ENCODE peak calls at places on chromosomes 2 and 18, in six cellular contexts. One of them, this sample, is unnamed.
A peak's percentile ranks its signal among the peaks of the same experiment; 100 is the strongest.

GRCh38 chr18:598053-598665 is 1.4 kb downstream of the CLUL1 start:
- DNase-seq in right lobe of liver: no peak
- DNase-seq in IMR-90: no peak
- DNase-seq in ovary: no peak
- DNase-seq in lower leg skin: no peak
- DNase-seq in esophagus squamous epithelium: no peak
- DNase-seq in this sample: no peak

GRCh38 chr2:44912660-44913059 is 28.8 kb upstream of the SIX3 start:
- DNase-seq in esophagus squamous epithelium: no peak
- DNase-seq in ovary: no peak
- DNase-seq in IMR-90: peak; percentile 3
- DNase-seq in right lobe of liver: no peak
- DNase-seq in lower leg skin: no peak
- DNase-seq in this sample: no peak

GRCh38 chr18:79682896-79683625 is 3.5 kb downstream of the CTDP1 start:
- DNase-seq in ovary: no peak
- DNase-seq in lower leg skin: peak; percentile 68
- DNase-seq in esophagus squamous epithelium: no peak
- DNase-seq in IMR-90: no peak
- DNase-seq in right lobe of liver: no peak
- DNase-seq in this sample: no peak

GRCh38 chr2:239275037-239275685 is 125.7 kb downstream of the HDAC4 start:
- DNase-seq in IMR-90: peak; percentile 98
- DNase-seq in lower leg skin: peak; percentile 98
- DNase-seq in right lobe of liver: no peak
- DNase-seq in ovary: peak; percentile 60
- DNase-seq in esophagus squamous epithelium: peak; percentile 42
- DNase-seq in this sample: peak; percentile 69

GRCh38 chr2:19988600-19988999 is 1.3 kb downstream of the WDR35 start:
- DNase-seq in right lobe of liver: no peak
- DNase-seq in IMR-90: peak; percentile 34
- DNase-seq in esophagus squamous epithelium: no peak
- DNase-seq in ovary: no peak
- DNase-seq in lower leg skin: no peak
- DNase-seq in this sample: no peak

GRCh38 chr18:31555971-31556747 is 35.5 kb upstream of the TTR start:
- DNase-seq in right lobe of liver: no peak
- DNase-seq in ovary: peak; percentile 18
- DNase-seq in IMR-90: peak; percentile 70
- DNase-seq in esophagus squamous epithelium: no peak
- DNase-seq in lower leg skin: no peak
- DNase-seq in this sample: peak; percentile 82

GRCh38 chr18:44229693-44230108 is 451.0 kb upstream of the SETBP1 start:
- DNase-seq in ovary: peak; percentile 51
- DNase-seq in esophagus squamous epithelium: no peak
- DNase-seq in lower leg skin: no peak
- DNase-seq in right lobe of liver: no peak
- DNase-seq in IMR-90: peak; percentile 1
- DNase-seq in this sample: no peak

GRCh38 chr18:61732854-61733253 is 160.0 kb downstream of the RNF152 start:
- DNase-seq in lower leg skin: no peak
- DNase-seq in ovary: no peak
- DNase-seq in right lobe of liver: peak; percentile 83
- DNase-seq in IMR-90: no peak
- DNase-seq in esophagus squamous epithelium: no peak
- DNase-seq in this sample: no peak

GRCh38 chr2:40103163-40103562 is 324.1 kb upstream of the THUMPD2 start:
- DNase-seq in ovary: no peak
- DNase-seq in lower leg skin: no peak
- DNase-seq in esophagus squamous epithelium: no peak
- DNase-seq in IMR-90: peak; percentile 77
- DNase-seq in right lobe of liver: no peak
- DNase-seq in this sample: no peak

GRCh38 chr2:202015035-202015345 is 18.7 kb upstream of the FZD7 start:
- DNase-seq in esophagus squamous epithelium: no peak
- DNase-seq in ovary: no peak
- DNase-seq in IMR-90: no peak
- DNase-seq in right lobe of liver: no peak
- DNase-seq in lower leg skin: no peak
- DNase-seq in this sample: no peak

GRCh38 chr2:113965644-113966043 is 75.8 kb downstream of the ACTR3 start:
- DNase-seq in IMR-90: peak; percentile 44
- DNase-seq in right lobe of liver: no peak
- DNase-seq in ovary: no peak
- DNase-seq in lower leg skin: no peak
- DNase-seq in esophagus squamous epithelium: no peak
- DNase-seq in this sample: peak; percentile 54

GRCh38 chr2:200702044-200702443 is 109.7 kb upstream of the BZW1 start:
- DNase-seq in ovary: no peak
- DNase-seq in right lobe of liver: no peak
- DNase-seq in esophagus squamous epithelium: no peak
- DNase-seq in IMR-90: no peak
- DNase-seq in lower leg skin: no peak
- DNase-seq in this sample: no peak

GRCh38 chr2:196475621-196476020 is 163.9 kb upstream of the CCDC150 start:
- DNase-seq in IMR-90: no peak
- DNase-seq in ovary: no peak
- DNase-seq in right lobe of liver: no peak
- DNase-seq in lower leg skin: no peak
- DNase-seq in esophagus squamous epithelium: no peak
- DNase-seq in this sample: no peak

GRCh38 chr2:168801961-168802824 is at the start of gene NOSTRIN:
- DNase-seq in right lobe of liver: no peak
- DNase-seq in ovary: peak; percentile 19
- DNase-seq in IMR-90: peak; percentile 48
- DNase-seq in lower leg skin: no peak
- DNase-seq in esophagus squamous epithelium: no peak
- DNase-seq in this sample: peak; percentile 25
- TF ChIP-seq POLR2A in right lobe of liver: peak; percentile 48
- TF ChIP-seq POLR2A in ovary: no peak
- TF ChIP-seq POLR2A in IMR-90: no peak
- TF ChIP-seq POLR2A in lower leg skin: no peak
- TF ChIP-seq POLR2A in esophagus squamous epithelium: no peak
- TF ChIP-seq POLR2A in this sample: no peak

DNA sequence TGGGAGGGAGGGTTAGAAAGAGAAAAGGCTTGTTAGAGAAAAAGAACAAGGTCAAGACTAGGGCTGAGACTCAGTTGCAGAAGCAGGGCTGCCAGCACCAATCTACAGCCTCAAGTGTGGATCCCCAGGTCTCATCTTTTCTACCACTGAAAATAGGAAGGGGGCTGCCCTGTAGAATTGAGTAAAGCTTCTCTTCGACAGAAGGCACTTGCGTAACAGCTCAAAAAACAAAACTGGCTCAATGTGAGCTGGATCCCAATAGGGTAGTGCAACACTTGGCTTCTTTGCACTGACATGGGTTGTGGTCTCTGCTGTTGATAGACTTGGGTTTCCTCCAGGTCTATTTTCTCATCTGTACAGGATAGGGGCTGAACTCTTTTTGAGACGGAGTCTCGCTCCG is 1.8 kb upstream of the MPV17 start:
- DNase-seq in right lobe of liver: no peak
- DNase-seq in IMR-90: no peak
- DNase-seq in esophagus squamous epithelium: no peak
- DNase-seq in lower leg skin: no peak
- DNase-seq in ovary: no peak
- DNase-seq in this sample: no peak
- TF ChIP-seq POLR2A in right lobe of liver: no peak
- TF ChIP-seq POLR2A in IMR-90: no peak
- TF ChIP-seq POLR2A in esophagus squamous epithelium: no peak
- TF ChIP-seq POLR2A in lower leg skin: no peak
- TF ChIP-seq POLR2A in ovary: no peak
- TF ChIP-seq POLR2A in this sample: no peak

DNA sequence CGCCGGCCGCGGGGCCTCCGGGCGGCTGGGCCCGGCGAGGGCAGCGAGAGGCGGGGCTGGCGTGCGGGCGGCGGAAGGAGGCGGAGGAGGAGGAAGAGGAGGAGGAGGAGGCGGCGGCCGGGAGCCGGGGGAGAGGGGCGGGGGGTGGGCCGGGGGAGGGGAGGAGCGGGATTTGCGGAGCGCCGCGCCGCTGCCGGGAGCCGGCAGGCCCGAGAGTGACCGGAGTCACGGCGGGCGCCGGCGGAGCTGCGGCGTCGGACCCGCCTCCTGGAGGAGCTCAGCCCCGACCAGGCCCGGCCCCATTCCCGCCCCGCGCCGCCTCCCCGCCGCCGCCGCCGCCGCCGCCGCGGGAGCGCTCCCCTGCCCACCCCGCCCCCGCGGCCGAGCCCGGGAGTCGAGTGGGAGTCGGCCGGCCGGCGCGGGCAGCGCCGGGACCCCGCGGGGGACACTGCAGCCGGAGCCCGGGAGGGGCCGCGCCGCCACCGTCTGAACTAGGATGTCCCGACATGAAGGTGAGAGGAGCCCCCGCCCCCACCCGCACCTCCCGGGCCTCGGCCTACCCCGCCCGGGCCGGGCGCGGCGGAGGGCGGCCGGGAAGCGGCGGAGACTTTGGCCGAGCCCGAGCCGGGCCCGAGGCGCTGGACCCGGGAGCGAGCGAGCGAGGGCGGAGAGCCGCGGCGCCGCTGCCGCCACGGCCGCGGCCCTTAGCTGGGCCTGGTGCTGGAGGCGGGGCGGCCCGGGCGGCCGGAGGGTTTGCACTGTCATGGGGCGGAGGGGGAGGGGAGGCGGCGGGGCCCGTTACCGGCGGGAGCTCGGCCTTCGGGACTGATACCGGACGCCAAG is at the start of gene KCMF1:
- DNase-seq in ovary: peak; percentile 80
- DNase-seq in right lobe of liver: peak; percentile 92
- DNase-seq in lower leg skin: peak; percentile 95
- DNase-seq in IMR-90: peak; percentile 74
- DNase-seq in esophagus squamous epithelium: no peak
- DNase-seq in this sample: peak; percentile 83
- TF ChIP-seq POLR2A in ovary: no peak
- TF ChIP-seq POLR2A in right lobe of liver: peak; percentile 44
- TF ChIP-seq POLR2A in lower leg skin: no peak
- TF ChIP-seq POLR2A in IMR-90: peak; percentile 51
- TF ChIP-seq POLR2A in esophagus squamous epithelium: no peak
- TF ChIP-seq POLR2A in this sample: peak; percentile 38

GRCh38 chr2:130372833-130373807 is 17.3 kb downstream of the PTPN18 start:
- DNase-seq in IMR-90: no peak
- DNase-seq in right lobe of liver: no peak
- DNase-seq in ovary: no peak
- DNase-seq in lower leg skin: peak; percentile 86
- DNase-seq in esophagus squamous epithelium: no peak
- DNase-seq in this sample: no peak

GRCh38 chr2:130371723-130372054 is 15.8 kb downstream of the PTPN18 start:
- DNase-seq in ovary: no peak
- DNase-seq in right lobe of liver: peak; percentile 60
- DNase-seq in lower leg skin: no peak
- DNase-seq in esophagus squamous epithelium: no peak
- DNase-seq in IMR-90: peak; percentile 21
- DNase-seq in this sample: no peak

GRCh38 chr2:130370490-130370889 is 14.6 kb downstream of the PTPN18 start:
- DNase-seq in IMR-90: no peak
- DNase-seq in ovary: no peak
- DNase-seq in lower leg skin: peak; percentile 74
- DNase-seq in right lobe of liver: no peak
- DNase-seq in esophagus squamous epithelium: no peak
- DNase-seq in this sample: no peak

GRCh38 chr2:130373808-130374365 is 18.0 kb downstream of the PTPN18 start:
- DNase-seq in lower leg skin: peak; percentile 82
- DNase-seq in IMR-90: no peak
- DNase-seq in right lobe of liver: no peak
- DNase-seq in esophagus squamous epithelium: no peak
- DNase-seq in ovary: no peak
- DNase-seq in this sample: no peak

DNA sequence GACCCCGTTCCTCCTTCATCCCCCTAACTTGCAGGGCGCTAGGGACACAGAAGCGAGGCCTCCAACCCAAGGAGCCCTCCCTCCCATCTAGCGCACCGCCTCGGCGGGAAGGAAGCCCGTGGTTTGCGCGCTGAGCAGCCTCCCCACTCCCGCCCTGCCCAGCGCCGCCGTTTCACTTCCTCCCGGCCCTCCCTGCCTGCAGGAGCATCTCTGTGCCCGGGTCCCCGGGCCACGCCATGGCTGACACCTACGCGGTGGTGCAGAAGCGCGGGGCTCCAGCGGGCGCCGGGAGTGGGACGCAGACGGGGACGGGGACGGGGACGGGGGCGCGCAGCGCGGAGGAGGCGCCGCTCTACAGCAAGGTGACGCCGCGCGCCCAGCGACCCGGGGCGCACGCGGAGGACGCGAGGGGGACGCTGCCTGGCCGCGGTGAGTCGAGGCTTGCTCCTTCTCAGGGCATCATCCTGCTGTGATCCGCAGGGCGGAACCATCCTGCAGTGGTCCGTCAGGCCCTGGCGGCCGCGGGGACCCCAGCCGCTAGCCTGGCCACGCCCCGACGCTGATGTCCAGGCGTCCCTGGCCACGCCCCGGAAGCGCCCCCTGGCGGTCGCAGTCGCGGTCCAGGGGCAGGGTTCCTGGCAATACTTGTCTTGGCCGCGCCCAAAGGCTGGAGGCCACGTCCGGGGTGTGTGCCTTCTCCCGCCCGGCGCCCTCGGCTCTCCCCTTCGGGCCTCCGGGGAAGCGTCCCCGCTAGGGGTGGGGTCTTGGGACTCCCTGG is 16.4 kb downstream of the PTPN18 start:
- DNase-seq in lower leg skin: peak; percentile 97
- DNase-seq in right lobe of liver: peak; percentile 85
- DNase-seq in ovary: peak; percentile 94
- DNase-seq in IMR-90: peak; percentile 69
- DNase-seq in esophagus squamous epithelium: peak; percentile 30
- DNase-seq in this sample: peak; percentile 92
- TF ChIP-seq POLR2A in lower leg skin: no peak
- TF ChIP-seq POLR2A in right lobe of liver: peak; percentile 30
- TF ChIP-seq POLR2A in ovary: peak; percentile 39
- TF ChIP-seq POLR2A in IMR-90: peak; percentile 21
- TF ChIP-seq POLR2A in esophagus squamous epithelium: no peak
- TF ChIP-seq POLR2A in this sample: peak; percentile 78

DNA sequence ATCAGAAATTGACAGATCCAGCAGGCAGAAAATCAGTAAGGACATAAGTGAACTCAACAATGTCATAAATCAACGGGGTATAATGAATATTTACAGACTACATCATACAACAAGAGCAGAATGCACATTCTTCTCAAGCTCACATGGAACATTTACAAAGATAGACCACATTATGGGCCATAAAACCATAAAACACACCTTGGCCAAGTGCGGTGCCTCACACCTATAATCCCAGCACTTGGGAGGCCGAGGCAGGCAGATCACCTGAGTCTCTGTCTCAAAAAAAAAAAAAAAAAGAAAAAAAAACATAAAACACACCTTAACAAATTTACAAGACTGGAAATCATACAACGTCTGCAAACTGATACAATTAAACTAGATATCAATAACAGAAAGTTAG is 36.7 kb downstream of the FBXO15 start:
- DNase-seq in ovary: no peak
- DNase-seq in esophagus squamous epithelium: no peak
- DNase-seq in right lobe of liver: no peak
- DNase-seq in IMR-90: no peak
- DNase-seq in lower leg skin: no peak
- DNase-seq in this sample: no peak
- TF ChIP-seq POLR2A in ovary: no peak
- TF ChIP-seq POLR2A in esophagus squamous epithelium: no peak
- TF ChIP-seq POLR2A in right lobe of liver: no peak
- TF ChIP-seq POLR2A in IMR-90: no peak
- TF ChIP-seq POLR2A in lower leg skin: no peak
- TF ChIP-seq POLR2A in this sample: no peak

This sample was measured in erythroblast.